ENCODE peak calls at places on chromosome 5, in ten cellular contexts. C is ELR, W is NCI-H146, R is T-helper 9 cell, D is pancreas, O is activated T-cell treated with anti-CD3 and anti-CD28 coated beads for 1 hour, S is kidney glomerular epithelial cell, G is transverse colon, J is AML-193, K is NCI-H1092 treated with DMSO at 0.1 percent for 48 hours. F is an unnamed sample.

GRCh38 chr5:153784277-153784676 is 254.4 kb downstream of the FAM114A2 start:
- DNase-seq in C (no peak), W (no peak), R (no peak), D (no peak), O (no peak), S (no peak), G (no peak), J (no peak), K (no peak), F (no peak)

GRCh38 chr5:141846031-141846430 is 32.2 kb downstream of the PCDH1 start:
- DNase-seq in C (peak), W (peak), R (no peak), D (peak), O (no peak), S (no peak), G (no peak), J (no peak), K (peak), F (no peak)

GRCh38 chr5:55848783-55849182 is 2.4 kb upstream of the IL31RA start:
- DNase-seq in C (no peak), W (no peak), R (no peak), D (no peak), O (no peak), S (no peak), G (no peak), J (no peak), K (no peak), F (no peak)

GRCh38 chr5:137167187-137167586 is 331.9 kb downstream of the SPOCK1 start:
- DNase-seq in C (no peak), W (no peak), R (no peak), D (no peak), O (no peak), S (no peak), G (no peak), J (no peak), K (no peak), F (no peak)

GRCh38 chr5:2914991-2915484 is 163.6 kb upstream of the IRX2 start:
- DNase-seq in C (no peak), W (no peak), R (no peak), D (no peak), O (no peak), S (no peak), G (no peak), J (no peak), K (no peak), F (no peak)

GRCh38 chr5:148956632-148957385 is 106.1 kb downstream of the SH3TC2 start:
- DNase-seq in C (no peak), W (no peak), R (no peak), D (peak), O (no peak), S (no peak), G (no peak), J (no peak), K (no peak), F (no peak)

GRCh38 chr5:176541338-176542134 is 4.3 kb upstream of the RNF44 start:
- DNase-seq in C (no peak), W (peak), R (peak), D (no peak), O (peak), S (peak), G (peak), J (peak), K (no peak), F (no peak)

GRCh38 chr5:90182726-90183125 is 226.8 kb downstream of the CETN3 start:
- DNase-seq in C (no peak), W (no peak), R (no peak), D (no peak), O (no peak), S (no peak), G (no peak), J (no peak), K (no peak), F (no peak)

GRCh38 chr5:180799902-180800801 is 2.5 kb downstream of the MGAT1 start:
- DNase-seq in C (peak), W (no peak), R (no peak), D (no peak), O (no peak), S (peak), G (no peak), J (no peak), K (no peak), F (peak)

GRCh38 chr5:9601055-9601739 is 29.0 kb downstream of the TAS2R1 start:
- DNase-seq in C (no peak), W (no peak), R (no peak), D (no peak), O (no peak), S (no peak), G (no peak), J (no peak), K (no peak), F (no peak)

GRCh38 chr5:20335978-20336377 is 348.0 kb upstream of the CDH18 start:
- DNase-seq in C (no peak), W (no peak), R (no peak), D (no peak), O (no peak), S (no peak), G (no peak), J (no peak), K (no peak), F (no peak)

GRCh38 chr5:16539169-16539666 is 73.6 kb upstream of the ZNF622 start:
- DNase-seq in C (peak), W (no peak), R (no peak), D (peak), O (no peak), S (peak), G (peak), J (no peak), K (no peak), F (peak)

GRCh38 chr5:2615917-2616316 is 135.6 kb downstream of the IRX2 start:
- DNase-seq in C (no peak), W (no peak), R (no peak), D (no peak), O (no peak), S (no peak), G (no peak), J (no peak), K (no peak), F (no peak)

GRCh38 chr5:79697222-79698164 is 7.9 kb downstream of the CMYA5 start:
- DNase-seq in C (peak), W (no peak), R (no peak), D (no peak), O (no peak), S (no peak), G (no peak), J (peak), K (no peak), F (no peak)